ENCODE peak calls at places on chromosomes 11 and 22, in five cellular contexts. N is EL, J is tibial nerve, H is mucosa of gallbladder, V is skeletal muscle cell. R is an unnamed sample.

GRCh38 chr11:30422828-30423648 is 100.1 kb downstream of the ARL14EP start:
- DNase-seq in N (no peak), J (no peak), H (no peak), V (no peak), R (no peak)

GRCh38 chr11:110907629-110908028 is 195.4 kb upstream of the ARHGAP20 start:
- DNase-seq in N (peak; percentile 72), J (no peak), H (peak; percentile 75), V (peak; percentile 95), R (peak; percentile 96)

GRCh38 chr11:22169833-22170232 is 23.1 kb upstream of the ANO5 start:
- DNase-seq in N (no peak), J (no peak), H (no peak), V (no peak), R (no peak)

GRCh38 chr11:130549393-130549999 is 101.1 kb downstream of the ADAMTS15 start:
- DNase-seq in N (no peak), J (no peak), H (no peak), V (no peak), R (no peak)

GRCh38 chr22:50544078-50544745 is 1.5 kb upstream of the KLHDC7B start:
- DNase-seq in N (peak; percentile 80), J (peak; percentile 42), H (peak; percentile 75), V (no peak), R (peak; percentile 60)

GRCh38 chr22:44396021-44396726 is 83.4 kb upstream of the SHISAL1 start:
- DNase-seq in N (no peak), J (no peak), H (no peak), V (no peak), R (no peak)

GRCh38 chr22:24421428-24421931 is 5.9 kb upstream of the ADORA2A start:
- DNase-seq in N (no peak), J (no peak), H (no peak), V (no peak), R (no peak)

GRCh38 chr11:10481567-10482349 is 26.7 kb downstream of the AMPD3 start:
- DNase-seq in N (no peak), J (no peak), H (no peak), V (no peak), R (no peak)

GRCh38 chr22:50486561-50487289 is at the start of gene MIOX:
- DNase-seq in N (peak; percentile 62), J (no peak), H (no peak), V (no peak), R (no peak)

GRCh38 chr22:46061431-46062231 is 84.7 kb upstream of the WNT7B start:
- DNase-seq in N (no peak), J (peak; percentile 19), H (no peak), V (no peak), R (no peak)

GRCh38 chr11:34235591-34236071 is 122.2 kb downstream of the ABTB2 start:
- DNase-seq in N (no peak), J (no peak), H (no peak), V (no peak), R (no peak)

GRCh38 chr11:47106839-47107520 is 69.7 kb downstream of the ARFGAP2 start:
- DNase-seq in N (no peak), J (no peak), H (no peak), V (no peak), R (no peak)

GRCh38 chr22:23178512-23179254 is 1.6 kb upstream of the BCR start:
- DNase-seq in N (peak; percentile 58), J (peak; percentile 51), H (peak; percentile 51), V (no peak), R (no peak)

GRCh38 chr11:19276859-19277808 is 36.4 kb upstream of the E2F8 start:
- DNase-seq in N (peak; percentile 36), J (no peak), H (no peak), V (no peak), R (peak; percentile 87)

GRCh38 chr11:67615455-67616430 is 9.0 kb downstream of the NDUFV1 start:
- DNase-seq in N (peak; percentile 33), J (no peak), H (no peak), V (no peak), R (no peak)

GRCh38 chr22:38733329-38734202 is 22.2 kb downstream of the SUN2 start:
- DNase-seq in N (no peak), J (peak; percentile 53), H (peak; percentile 72), V (no peak), R (peak; percentile 51)

GRCh38 chr11:119322921-119323531 is 6.1 kb upstream of the MCAM start:
- DNase-seq in N (no peak), J (peak; percentile 7), H (no peak), V (no peak), R (no peak)

GRCh38 chr11:63850946-63851345 is 12.0 kb downstream of the MARK2 start:
- DNase-seq in N (no peak), J (no peak), H (no peak), V (no peak), R (no peak)

GRCh38 chr22:19775496-19776325 is 15.1 kb downstream of the TBX1 start:
- DNase-seq in N (no peak), J (no peak), H (no peak), V (no peak), R (no peak)

GRCh38 chr22:43276311-43276710 is 66.9 kb downstream of the SCUBE1 start:
- DNase-seq in N (no peak), J (no peak), H (no peak), V (no peak), R (no peak)

GRCh38 chr11:115572551-115572950 is 68.3 kb upstream of the CADM1 start:
- DNase-seq in N (no peak), J (no peak), H (no peak), V (no peak), R (no peak)

GRCh38 chr11:130121430-130121978 is 38.1 kb upstream of the ST14 start:
- DNase-seq in N (peak; percentile 76), J (no peak), H (no peak), V (peak; percentile 41), R (peak; percentile 31)

GRCh38 chr22:46612904-46613605 is 7.1 kb upstream of the GRAMD4 start:
- DNase-seq in N (no peak), J (no peak), H (no peak), V (no peak), R (no peak)

GRCh38 chr11:77589521-77590193 is at the start of gene AQP11:
- DNase-seq in N (peak; percentile 86), J (peak; percentile 51), H (peak; percentile 91), V (peak; percentile 51), R (peak; percentile 79)

GRCh38 chr11:32435511-32435946 is at the start of gene WT1:
- DNase-seq in N (no peak), J (no peak), H (no peak), V (no peak), R (peak; percentile 97)

GRCh38 chr11:75498556-75499255 is 27.0 kb downstream of the GDPD5 start:
- DNase-seq in N (peak; percentile 65), J (no peak), H (no peak), V (no peak), R (peak; percentile 88)

GRCh38 chr11:62732830-62733229 is 4.5 kb downstream of the TTC9C start:
- DNase-seq in N (peak; percentile 38), J (no peak), H (no peak), V (no peak), R (no peak)

GRCh38 chr11:114820621-114821020 is 142.3 kb downstream of the NXPE2 start:
- DNase-seq in N (no peak), J (no peak), H (no peak), V (no peak), R (no peak)

GRCh38 chr22:22753526-22754267 is 109.3 kb downstream of the GGTLC2 start:
- DNase-seq in N (peak; percentile 39), J (no peak), H (peak; percentile 77), V (no peak), R (no peak)

GRCh38 chr22:24497879-24498278 is 2.7 kb downstream of the UPB1 start:
- DNase-seq in N (no peak), J (no peak), H (no peak), V (no peak), R (no peak)

R was measured in NCI-H226.